ENCODE peak calls at places on chromosome 11, in nine cellular contexts. One of them, this sample, is unnamed.

GRCh38 chr11:122671270-122671906 is 15.9 kb downstream of the UBASH3B start:
- DNase-seq in activated naive CD8-positive, alpha-beta T cell treated with anti-CD3 and anti-CD28 coated beads, Interleukin-2, amount 50 U/mL, for 24 hours: no peak
- DNase-seq in AG04450: peak; percentile 63
- DNase-seq in skeletal muscle cell: no peak
- DNase-seq in substantia nigra: no peak
- DNase-seq in stomach: no peak
- DNase-seq in HTR-8/SVneo: no peak
- DNase-seq in activated T-helper 1 cell treated with Interleukin-2 at 50 U/mL for 16 hours: no peak
- DNase-seq in tibial artery: no peak
- DNase-seq in this sample: no peak

GRCh38 chr11:92911478-92911877 is 58.0 kb upstream of the MTNR1B start:
- DNase-seq in activated naive CD8-positive, alpha-beta T cell treated with anti-CD3 and anti-CD28 coated beads, Interleukin-2, amount 50 U/mL, for 24 hours: no peak
- DNase-seq in skeletal muscle cell: no peak
- DNase-seq in AG04450: no peak
- DNase-seq in tibial artery: no peak
- DNase-seq in activated T-helper 1 cell treated with Interleukin-2 at 50 U/mL for 16 hours: no peak
- DNase-seq in HTR-8/SVneo: no peak
- DNase-seq in substantia nigra: no peak
- DNase-seq in stomach: no peak
- DNase-seq in this sample: no peak

GRCh38 chr11:32088117-32088941 is 2.5 kb upstream of the RCN1 start:
- DNase-seq in activated naive CD8-positive, alpha-beta T cell treated with anti-CD3 and anti-CD28 coated beads, Interleukin-2, amount 50 U/mL, for 24 hours: no peak
- DNase-seq in AG04450: peak; percentile 62
- DNase-seq in tibial artery: peak; percentile 86
- DNase-seq in activated T-helper 1 cell treated with Interleukin-2 at 50 U/mL for 16 hours: no peak
- DNase-seq in substantia nigra: no peak
- DNase-seq in skeletal muscle cell: peak; percentile 84
- DNase-seq in HTR-8/SVneo: peak; percentile 48
- DNase-seq in stomach: peak; percentile 73
- DNase-seq in this sample: peak; percentile 63

GRCh38 chr11:59556115-59556882 is 45.0 kb downstream of the OR4D9 start:
- DNase-seq in tibial artery: peak; percentile 78
- DNase-seq in stomach: no peak
- DNase-seq in substantia nigra: peak; percentile 36
- DNase-seq in activated naive CD8-positive, alpha-beta T cell treated with anti-CD3 and anti-CD28 coated beads, Interleukin-2, amount 50 U/mL, for 24 hours: peak; percentile 84
- DNase-seq in AG04450: peak; percentile 83
- DNase-seq in activated T-helper 1 cell treated with Interleukin-2 at 50 U/mL for 16 hours: peak; percentile 13
- DNase-seq in skeletal muscle cell: peak; percentile 61
- DNase-seq in HTR-8/SVneo: no peak
- DNase-seq in this sample: peak; percentile 52

GRCh38 chr11:125401746-125402145 is 94.3 kb downstream of the FEZ1 start:
- DNase-seq in activated naive CD8-positive, alpha-beta T cell treated with anti-CD3 and anti-CD28 coated beads, Interleukin-2, amount 50 U/mL, for 24 hours: no peak
- DNase-seq in HTR-8/SVneo: no peak
- DNase-seq in tibial artery: no peak
- DNase-seq in skeletal muscle cell: peak; percentile 65
- DNase-seq in activated T-helper 1 cell treated with Interleukin-2 at 50 U/mL for 16 hours: no peak
- DNase-seq in AG04450: no peak
- DNase-seq in substantia nigra: no peak
- DNase-seq in stomach: no peak
- DNase-seq in this sample: peak; percentile 58

GRCh38 chr11:133988686-133989410 is 32.1 kb upstream of the IGSF9B start:
- DNase-seq in AG04450: no peak
- DNase-seq in tibial artery: no peak
- DNase-seq in activated naive CD8-positive, alpha-beta T cell treated with anti-CD3 and anti-CD28 coated beads, Interleukin-2, amount 50 U/mL, for 24 hours: no peak
- DNase-seq in substantia nigra: no peak
- DNase-seq in activated T-helper 1 cell treated with Interleukin-2 at 50 U/mL for 16 hours: no peak
- DNase-seq in skeletal muscle cell: no peak
- DNase-seq in HTR-8/SVneo: no peak
- DNase-seq in stomach: no peak
- DNase-seq in this sample: peak; percentile 88

GRCh38 chr11:90222459-90223247 is at the start of gene CHORDC1:
- DNase-seq in skeletal muscle cell: peak; percentile 34
- DNase-seq in stomach: peak; percentile 93
- DNase-seq in activated T-helper 1 cell treated with Interleukin-2 at 50 U/mL for 16 hours: peak; percentile 85
- DNase-seq in HTR-8/SVneo: peak; percentile 80
- DNase-seq in substantia nigra: peak; percentile 89
- DNase-seq in tibial artery: peak; percentile 94
- DNase-seq in AG04450: peak; percentile 51
- DNase-seq in activated naive CD8-positive, alpha-beta T cell treated with anti-CD3 and anti-CD28 coated beads, Interleukin-2, amount 50 U/mL, for 24 hours: peak; percentile 96
- DNase-seq in this sample: peak; percentile 95

GRCh38 chr11:111633756-111634362 is 31.6 kb downstream of the SIK2 start:
- DNase-seq in substantia nigra: no peak
- DNase-seq in tibial artery: no peak
- DNase-seq in activated T-helper 1 cell treated with Interleukin-2 at 50 U/mL for 16 hours: no peak
- DNase-seq in activated naive CD8-positive, alpha-beta T cell treated with anti-CD3 and anti-CD28 coated beads, Interleukin-2, amount 50 U/mL, for 24 hours: no peak
- DNase-seq in AG04450: no peak
- DNase-seq in HTR-8/SVneo: no peak
- DNase-seq in skeletal muscle cell: no peak
- DNase-seq in stomach: no peak
- DNase-seq in this sample: no peak

GRCh38 chr11:40337118-40337517 is 1122.3 kb downstream of the LRRC4C start:
- DNase-seq in activated naive CD8-positive, alpha-beta T cell treated with anti-CD3 and anti-CD28 coated beads, Interleukin-2, amount 50 U/mL, for 24 hours: no peak
- DNase-seq in skeletal muscle cell: no peak
- DNase-seq in substantia nigra: no peak
- DNase-seq in activated T-helper 1 cell treated with Interleukin-2 at 50 U/mL for 16 hours: no peak
- DNase-seq in AG04450: peak; percentile 3
- DNase-seq in tibial artery: no peak
- DNase-seq in stomach: no peak
- DNase-seq in HTR-8/SVneo: no peak
- DNase-seq in this sample: no peak

GRCh38 chr11:66281776-66282467 is 3.9 kb downstream of the CNIH2 start:
- DNase-seq in tibial artery: no peak
- DNase-seq in activated T-helper 1 cell treated with Interleukin-2 at 50 U/mL for 16 hours: no peak
- DNase-seq in skeletal muscle cell: no peak
- DNase-seq in stomach: no peak
- DNase-seq in AG04450: no peak
- DNase-seq in activated naive CD8-positive, alpha-beta T cell treated with anti-CD3 and anti-CD28 coated beads, Interleukin-2, amount 50 U/mL, for 24 hours: no peak
- DNase-seq in substantia nigra: no peak
- DNase-seq in HTR-8/SVneo: no peak
- DNase-seq in this sample: no peak

GRCh38 chr11:26025680-26026079 is 306.2 kb upstream of the ANO3 start:
- DNase-seq in activated naive CD8-positive, alpha-beta T cell treated with anti-CD3 and anti-CD28 coated beads, Interleukin-2, amount 50 U/mL, for 24 hours: no peak
- DNase-seq in tibial artery: no peak
- DNase-seq in stomach: no peak
- DNase-seq in AG04450: no peak
- DNase-seq in skeletal muscle cell: peak; percentile 1
- DNase-seq in HTR-8/SVneo: no peak
- DNase-seq in substantia nigra: no peak
- DNase-seq in activated T-helper 1 cell treated with Interleukin-2 at 50 U/mL for 16 hours: no peak
- DNase-seq in this sample: no peak

GRCh38 chr11:104531075-104531474 is 367.1 kb upstream of the PDGFD start:
- DNase-seq in tibial artery: no peak
- DNase-seq in activated naive CD8-positive, alpha-beta T cell treated with anti-CD3 and anti-CD28 coated beads, Interleukin-2, amount 50 U/mL, for 24 hours: no peak
- DNase-seq in activated T-helper 1 cell treated with Interleukin-2 at 50 U/mL for 16 hours: no peak
- DNase-seq in AG04450: no peak
- DNase-seq in skeletal muscle cell: no peak
- DNase-seq in stomach: no peak
- DNase-seq in HTR-8/SVneo: peak; percentile 5
- DNase-seq in substantia nigra: no peak
- DNase-seq in this sample: no peak

GRCh38 chr11:38156495-38157146 is 1558.6 kb upstream of the RAG2 start:
- DNase-seq in AG04450: no peak
- DNase-seq in activated naive CD8-positive, alpha-beta T cell treated with anti-CD3 and anti-CD28 coated beads, Interleukin-2, amount 50 U/mL, for 24 hours: no peak
- DNase-seq in HTR-8/SVneo: no peak
- DNase-seq in stomach: no peak
- DNase-seq in substantia nigra: no peak
- DNase-seq in skeletal muscle cell: no peak
- DNase-seq in activated T-helper 1 cell treated with Interleukin-2 at 50 U/mL for 16 hours: no peak
- DNase-seq in tibial artery: no peak
- DNase-seq in this sample: no peak

GRCh38 chr11:111922803-111923202 is 4.1 kb downstream of the C11orf52 start:
- DNase-seq in stomach: peak; percentile 49
- DNase-seq in activated T-helper 1 cell treated with Interleukin-2 at 50 U/mL for 16 hours: no peak
- DNase-seq in AG04450: no peak
- DNase-seq in HTR-8/SVneo: no peak
- DNase-seq in tibial artery: no peak
- DNase-seq in substantia nigra: no peak
- DNase-seq in skeletal muscle cell: no peak
- DNase-seq in activated naive CD8-positive, alpha-beta T cell treated with anti-CD3 and anti-CD28 coated beads, Interleukin-2, amount 50 U/mL, for 24 hours: no peak
- DNase-seq in this sample: no peak

GRCh38 chr11:82871646-82872045 is 28.6 kb downstream of the PRCP start:
- DNase-seq in stomach: no peak
- DNase-seq in activated naive CD8-positive, alpha-beta T cell treated with anti-CD3 and anti-CD28 coated beads, Interleukin-2, amount 50 U/mL, for 24 hours: no peak
- DNase-seq in tibial artery: no peak
- DNase-seq in HTR-8/SVneo: no peak
- DNase-seq in activated T-helper 1 cell treated with Interleukin-2 at 50 U/mL for 16 hours: no peak
- DNase-seq in skeletal muscle cell: no peak
- DNase-seq in substantia nigra: no peak
- DNase-seq in AG04450: no peak
- DNase-seq in this sample: no peak

GRCh38 chr11:46879056-46879585 is 33.0 kb upstream of the CKAP5 start:
- DNase-seq in activated T-helper 1 cell treated with Interleukin-2 at 50 U/mL for 16 hours: no peak
- DNase-seq in stomach: no peak
- DNase-seq in tibial artery: no peak
- DNase-seq in AG04450: no peak
- DNase-seq in activated naive CD8-positive, alpha-beta T cell treated with anti-CD3 and anti-CD28 coated beads, Interleukin-2, amount 50 U/mL, for 24 hours: no peak
- DNase-seq in substantia nigra: no peak
- DNase-seq in skeletal muscle cell: no peak
- DNase-seq in HTR-8/SVneo: no peak
- DNase-seq in this sample: no peak

GRCh38 chr11:71582309-71582895 is at the start of gene KRTAP5-11:
- DNase-seq in activated naive CD8-positive, alpha-beta T cell treated with anti-CD3 and anti-CD28 coated beads, Interleukin-2, amount 50 U/mL, for 24 hours: no peak
- DNase-seq in activated T-helper 1 cell treated with Interleukin-2 at 50 U/mL for 16 hours: no peak
- DNase-seq in HTR-8/SVneo: no peak
- DNase-seq in skeletal muscle cell: no peak
- DNase-seq in stomach: no peak
- DNase-seq in AG04450: no peak
- DNase-seq in tibial artery: no peak
- DNase-seq in substantia nigra: no peak
- DNase-seq in this sample: no peak

GRCh38 chr11:33997473-33998347 is 53.8 kb upstream of the CAPRIN1 start:
- DNase-seq in AG04450: no peak
- DNase-seq in substantia nigra: no peak
- DNase-seq in activated T-helper 1 cell treated with Interleukin-2 at 50 U/mL for 16 hours: no peak
- DNase-seq in HTR-8/SVneo: no peak
- DNase-seq in tibial artery: no peak
- DNase-seq in stomach: no peak
- DNase-seq in activated naive CD8-positive, alpha-beta T cell treated with anti-CD3 and anti-CD28 coated beads, Interleukin-2, amount 50 U/mL, for 24 hours: no peak
- DNase-seq in skeletal muscle cell: no peak
- DNase-seq in this sample: no peak

GRCh38 chr11:133790995-133791394 is 54.3 kb downstream of the SPATA19 start:
- DNase-seq in activated naive CD8-positive, alpha-beta T cell treated with anti-CD3 and anti-CD28 coated beads, Interleukin-2, amount 50 U/mL, for 24 hours: no peak
- DNase-seq in tibial artery: no peak
- DNase-seq in substantia nigra: no peak
- DNase-seq in stomach: no peak
- DNase-seq in HTR-8/SVneo: no peak
- DNase-seq in skeletal muscle cell: no peak
- DNase-seq in activated T-helper 1 cell treated with Interleukin-2 at 50 U/mL for 16 hours: no peak
- DNase-seq in AG04450: no peak
- DNase-seq in this sample: no peak